ENCODE peak calls at places on chromosomes 16 and 17, in ten cellular contexts. A is EL, P is mucosa of gallbladder, F is HS-5, T is osteocyte, B is GM04504, L is NCI-H187, S is HS-27A, U is midbrain, M is ELF-1. Y is an unnamed sample.

GRCh38 chr17:66354981-66355380 is 52.6 kb downstream of the PRKCA start:
- DNase-seq in B (no peak), P (no peak), F (peak; percentile 63), A (peak; percentile 84), U (no peak), L (no peak), T (no peak), M (no peak), S (no peak), Y (no peak)

GRCh38 chr16:53775821-53776431 is 72.0 kb downstream of the FTO start:
- DNase-seq in A (peak; percentile 94), T (no peak), B (peak; percentile 85), U (no peak), F (peak; percentile 83), P (peak; percentile 53), S (peak; percentile 86), M (peak; percentile 49), L (no peak), Y (no peak)

GRCh38 chr16:5944971-5945370 is 847.4 kb upstream of the EEF2KMT start:
- DNase-seq in U (no peak), B (no peak), M (no peak), A (no peak), P (no peak), S (no peak), L (no peak), F (no peak), T (no peak), Y (no peak)

GRCh38 chr17:31556969-31557620 is 165.6 kb downstream of the RAB11FIP4 start:
- DNase-seq in U (no peak), S (no peak), A (no peak), B (no peak), M (peak; percentile 69), F (no peak), T (no peak), L (no peak), P (no peak), Y (no peak)

GRCh38 chr17:47952181-47953021 is 5.3 kb downstream of the PRR15L start:
- DNase-seq in T (no peak), S (no peak), F (no peak), P (peak; percentile 75), A (no peak), L (no peak), B (no peak), M (no peak), U (no peak), Y (no peak)

GRCh38 chr16:2991566-2992261 is 11.5 kb upstream of the PKMYT1 start:
- DNase-seq in L (no peak), A (no peak), S (no peak), U (no peak), M (no peak), P (no peak), B (no peak), T (no peak), F (no peak), Y (no peak)

GRCh38 chr17:45147581-45148182 is 593 bp upstream of the HEXIM1 start:
- DNase-seq in F (peak; percentile 81), B (peak; percentile 82), U (peak; percentile 91), A (peak; percentile 95), M (peak; percentile 94), P (peak; percentile 82), L (peak; percentile 98), S (no peak), T (no peak), Y (peak; percentile 97)

GRCh38 chr16:35188288-35189155 is 1729.1 kb downstream of the TP53TG3F start:
- DNase-seq in P (no peak), L (no peak), S (no peak), T (no peak), A (no peak), U (no peak), F (no peak), M (no peak), B (no peak), Y (peak; percentile 0)

GRCh38 chr16:2296662-2297505 is 29.0 kb upstream of the RNPS1 start:
- DNase-seq in P (no peak), A (peak; percentile 44), B (peak; percentile 7), U (peak; percentile 7), S (peak; percentile 36), M (peak; percentile 36), T (no peak), F (no peak), L (no peak), Y (peak; percentile 60)

GRCh38 chr16:82899731-82900454 is 273.1 kb downstream of the CDH13 start:
- DNase-seq in T (no peak), L (no peak), F (no peak), U (no peak), S (no peak), B (no peak), P (no peak), A (no peak), M (no peak), Y (no peak)

GRCh38 chr17:1130191-1130590 is 49.6 kb downstream of the ABR start:
- DNase-seq in M (no peak), T (no peak), U (no peak), A (no peak), L (no peak), S (no peak), F (no peak), P (no peak), B (no peak), Y (no peak)

GRCh38 chr17:34669511-34669910 is 90.1 kb downstream of the TMEM132E start:
- DNase-seq in T (peak; percentile 62), S (no peak), A (no peak), U (no peak), F (no peak), L (no peak), B (no peak), P (no peak), M (no peak), Y (no peak)

GRCh38 chr16:21634216-21634615 is 18.2 kb downstream of the IGSF6 start:
- DNase-seq in P (no peak), A (no peak), S (no peak), U (no peak), B (no peak), T (no peak), F (no peak), M (no peak), L (no peak), Y (no peak)

GRCh38 chr17:74850914-74851313 is 8.8 kb downstream of the GRIN2C start:
- DNase-seq in S (no peak), P (no peak), A (no peak), L (no peak), T (no peak), F (no peak), M (no peak), U (no peak), B (no peak), Y (no peak)

Y was measured in Jurkat, Clone E6-1.